ENCODE peak calls at places on chromosomes 1 and 21, in four cellular contexts. D, Y, A and L are unnamed samples.

GRCh38 chr21:46532080-46532479 is 72.8 kb downstream of the S100B start:
- DNase-seq in D (no peak), Y (no peak), A (no peak), L (no peak)

GRCh38 chr1:71270394-71270793 is 189.6 kb upstream of the ZRANB2 start:
- DNase-seq in D (no peak), Y (no peak), A (no peak), L (no peak)

GRCh38 chr1:117802546-117803257 is 126.7 kb downstream of the GDAP2 start:
- DNase-seq in D (no peak), Y (no peak), A (no peak), L (no peak)

GRCh38 chr1:152188673-152189591 is 29.9 kb upstream of the RPTN start:
- DNase-seq in D (no peak), Y (peak), A (peak), L (no peak)

GRCh38 chr1:149848811-149849210 is 50.6 kb upstream of the BOLA1 start:
- DNase-seq in D (no peak), Y (no peak), A (no peak), L (no peak)

GRCh38 chr1:66244429-66244828 is 289.5 kb upstream of the SGIP1 start:
- DNase-seq in D (no peak), Y (no peak), A (no peak), L (no peak)

GRCh38 chr1:56094168-56094567 is 485.2 kb downstream of the PLPP3 start:
- DNase-seq in D (no peak), Y (no peak), A (no peak), L (no peak)

GRCh38 chr1:17277511-17278159 is 28.7 kb downstream of the PADI3 start:
- DNase-seq in D (no peak), Y (no peak), A (no peak), L (no peak)

GRCh38 chr1:46284597-46285564 is 18.5 kb downstream of the LRRC41 start:
- DNase-seq in D (no peak), Y (no peak), A (no peak), L (no peak)

GRCh38 chr1:76827066-76827465 is 40.2 kb upstream of the ST6GALNAC5 start:
- DNase-seq in D (peak), Y (no peak), A (no peak), L (no peak)

GRCh38 chr1:51669191-51669590 is 52.3 kb downstream of the OSBPL9 start:
- DNase-seq in D (no peak), Y (no peak), A (no peak), L (no peak)

GRCh38 chr1:212545941-212546638 is 62.5 kb upstream of the ATF3 start:
- DNase-seq in D (no peak), Y (no peak), A (peak), L (no peak)

GRCh38 chr1:182054698-182055326 is 6.7 kb downstream of the ZNF648 start:
- DNase-seq in D (no peak), Y (no peak), A (no peak), L (no peak)

GRCh38 chr1:169999357-169999756 is 75.1 kb downstream of the KIFAP3 start:
- DNase-seq in D (peak), Y (no peak), A (no peak), L (no peak)

GRCh38 chr1:37667023-37667769 is 25.1 kb upstream of the CDCA8 start:
- DNase-seq in D (no peak), Y (no peak), A (no peak), L (no peak)

GRCh38 chr1:41862411-41863221 is 56.1 kb downstream of the HIVEP3 start:
- DNase-seq in D (no peak), Y (no peak), A (no peak), L (no peak)

GRCh38 chr1:41882068-41882477 is 36.6 kb downstream of the HIVEP3 start:
- DNase-seq in D (no peak), Y (no peak), A (no peak), L (no peak)

GRCh38 chr1:53371851-53372250 is 44.0 kb upstream of the LRP8 start:
- DNase-seq in D (no peak), Y (no peak), A (no peak), L (peak)

GRCh38 chr1:232457607-232458006 is 172.3 kb downstream of the SIPA1L2 start:
- DNase-seq in D (no peak), Y (no peak), A (no peak), L (no peak)

GRCh38 chr1:173149887-173150286 is 57.2 kb downstream of the TNFSF4 start:
- DNase-seq in D (no peak), Y (no peak), A (peak), L (no peak)

GRCh38 chr1:150881331-150882070 is 5.1 kb upstream of the ARNT start:
- DNase-seq in D (peak), Y (no peak), A (peak), L (no peak)

GRCh38 chr1:200959341-200959985 is 64.1 kb downstream of the KIF21B start:
- DNase-seq in D (no peak), Y (no peak), A (no peak), L (no peak)

GRCh38 chr1:28249013-28249870 is 10.1 kb upstream of the SESN2 start:
- DNase-seq in D (no peak), Y (peak), A (peak), L (no peak)

GRCh38 chr1:167795810-167796740 is 74.3 kb downstream of the MPZL1 start:
- DNase-seq in D (peak), Y (no peak), A (no peak), L (no peak)

GRCh38 chr1:66489146-66489545 is 44.8 kb upstream of the SGIP1 start:
- DNase-seq in D (no peak), Y (no peak), A (no peak), L (no peak)

GRCh38 chr1:108569097-108569728 is 9.3 kb downstream of the EEIG2 start:
- DNase-seq in D (no peak), Y (no peak), A (no peak), L (no peak)

GRCh38 chr1:39499668-39500067 is 8.2 kb downstream of the BMP8A start:
- DNase-seq in D (no peak), Y (no peak), A (no peak), L (no peak)

GRCh38 chr1:170910273-170910672 is 25.1 kb upstream of the MROH9 start:
- DNase-seq in D (no peak), Y (no peak), A (no peak), L (no peak)

GRCh38 chr21:45983981-45984551 is 2.5 kb downstream of the COL6A1 start:
- DNase-seq in D (no peak), Y (peak), A (no peak), L (peak)

GRCh38 chr1:42335809-42336518 is 929 bp upstream of the FOXJ3 start:
- DNase-seq in D (no peak), Y (no peak), A (no peak), L (no peak)

GRCh38 chr1:25809929-25810328 is 9.8 kb upstream of the MTFR1L start:
- DNase-seq in D (no peak), Y (no peak), A (peak), L (no peak)

GRCh38 chr1:213327318-213327667 is 276.3 kb downstream of the RPS6KC1 start:
- DNase-seq in D (peak), Y (peak), A (peak), L (no peak)

GRCh38 chr1:78047131-78047530 is 1.4 kb downstream of the GIPC2 start:
- DNase-seq in D (no peak), Y (no peak), A (no peak), L (no peak)

GRCh38 chr1:236168716-236169429 is 26.5 kb downstream of the GPR137B start:
- DNase-seq in D (no peak), Y (peak), A (no peak), L (no peak)

GRCh38 chr1:60345621-60346020 is 272.1 kb upstream of the C1orf87 start:
- DNase-seq in D (no peak), Y (no peak), A (no peak), L (no peak)

GRCh38 chr1:81808760-81809159 is 8.0 kb downstream of the ADGRL2 start:
- DNase-seq in D (no peak), Y (no peak), A (no peak), L (no peak)
- TF ChIP-seq CTCF in D (no peak), Y (peak), A (no peak), L (peak)

DNA sequence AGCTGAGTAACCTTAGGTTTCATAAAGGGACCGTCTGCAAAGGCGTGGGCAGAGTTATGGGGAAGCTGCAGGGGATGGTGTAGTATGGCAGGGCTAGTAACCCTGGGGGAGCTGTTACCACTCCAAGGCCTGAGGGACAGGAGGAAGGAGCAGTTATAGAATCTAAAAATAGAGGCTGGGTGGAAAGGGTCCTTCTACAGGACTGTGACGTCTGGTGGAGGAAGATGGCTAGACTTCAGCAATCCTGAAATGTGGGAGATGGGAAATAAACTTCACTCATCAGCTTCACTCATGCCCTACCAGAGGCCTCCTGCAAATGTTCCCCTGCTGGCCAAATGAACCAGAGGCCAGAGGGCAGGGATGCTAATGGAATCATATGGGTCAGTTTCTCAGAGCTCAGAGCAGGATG is 46.1 kb downstream of the DAB1 start:
- DNase-seq in D (no peak), Y (no peak), A (no peak), L (no peak)
- TF ChIP-seq CTCF in D (no peak), Y (no peak), A (no peak), L (no peak)

GRCh38 chr1:222769181-222769580 is 32.2 kb downstream of the FAM177B start:
- DNase-seq in D (no peak), Y (no peak), A (peak), L (no peak)
- TF ChIP-seq CTCF in D (peak), Y (no peak), A (no peak), L (no peak)

GRCh38 chr1:29658688-29659087 is 422.4 kb downstream of the PTPRU start:
- DNase-seq in D (no peak), Y (no peak), A (no peak), L (no peak)

GRCh38 chr1:29655145-29655544 is 418.8 kb downstream of the PTPRU start:
- DNase-seq in D (no peak), Y (no peak), A (no peak), L (no peak)

GRCh38 chr1:29653886-29654450 is 417.6 kb downstream of the PTPRU start:
- DNase-seq in D (no peak), Y (no peak), A (no peak), L (peak)

GRCh38 chr1:29657816-29658215 is 421.5 kb downstream of the PTPRU start:
- DNase-seq in D (no peak), Y (no peak), A (no peak), L (peak)

DNA sequence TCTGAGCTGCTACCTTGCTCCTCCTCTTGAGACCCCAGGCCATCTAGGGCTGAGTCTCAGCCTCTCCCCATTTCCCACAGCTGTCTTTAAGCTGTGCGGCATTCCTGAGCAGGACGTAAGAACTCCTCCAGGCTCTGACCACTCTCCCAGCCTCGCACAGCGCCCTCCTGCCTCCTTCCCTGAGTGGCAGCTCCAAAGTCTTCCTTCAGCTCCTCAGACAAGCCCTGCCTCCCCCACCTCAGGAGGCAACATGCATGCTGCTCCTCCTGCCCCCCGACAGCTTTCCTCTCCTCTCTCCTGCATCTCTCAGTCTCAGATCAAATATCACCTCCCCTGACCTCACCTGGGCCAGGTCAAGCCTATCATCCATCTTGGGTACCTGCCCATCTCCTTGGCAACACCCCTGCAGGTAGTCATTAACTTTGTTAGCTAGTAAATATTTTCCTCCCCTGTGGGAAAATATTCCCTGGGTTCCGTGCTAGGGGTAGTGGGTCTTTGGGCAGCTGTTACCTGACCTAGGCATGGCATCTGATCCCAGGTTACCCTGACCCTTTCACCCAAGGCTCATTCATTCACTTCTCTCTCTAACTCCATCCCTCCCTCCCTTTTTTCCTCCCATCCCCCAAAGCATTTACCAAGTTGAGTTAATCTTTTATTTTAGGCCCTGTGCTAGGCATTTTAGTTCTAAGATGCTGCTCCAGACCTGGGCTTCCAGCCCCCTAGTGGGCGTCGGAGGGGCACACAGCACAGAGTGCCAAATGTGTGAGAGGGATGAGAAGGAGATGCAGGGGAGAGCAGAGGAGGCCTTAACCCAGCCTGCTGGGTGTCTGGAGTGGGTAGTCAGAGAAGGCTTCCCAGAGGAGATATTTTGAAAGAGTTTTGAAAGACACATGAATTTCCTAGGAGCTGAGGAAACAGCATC is 419.9 kb downstream of the PTPRU start:
- DNase-seq in D (no peak), Y (no peak), A (no peak), L (peak)
- TF ChIP-seq CTCF in D (peak), Y (no peak), A (no peak), L (peak)

GRCh38 chr1:193519922-193520321 is 333.5 kb upstream of the B3GALT2 start:
- DNase-seq in D (no peak), Y (no peak), A (no peak), L (no peak)
- TF ChIP-seq CTCF in D (no peak), Y (no peak), A (no peak), L (no peak)

GRCh38 chr21:38342734-38343133 is 85.9 kb downstream of the KCNJ15 start:
- DNase-seq in D (no peak), Y (no peak), A (no peak), L (no peak)

GRCh38 chr21:38337793-38338192 is 81.0 kb downstream of the KCNJ15 start:
- DNase-seq in D (no peak), Y (no peak), A (no peak), L (no peak)

GRCh38 chr21:38343691-38344090 is 86.9 kb downstream of the KCNJ15 start:
- DNase-seq in D (no peak), Y (peak), A (no peak), L (no peak)

GRCh38 chr21:38340131-38340530 is 83.3 kb downstream of the KCNJ15 start:
- DNase-seq in D (no peak), Y (no peak), A (no peak), L (no peak)

DNA sequence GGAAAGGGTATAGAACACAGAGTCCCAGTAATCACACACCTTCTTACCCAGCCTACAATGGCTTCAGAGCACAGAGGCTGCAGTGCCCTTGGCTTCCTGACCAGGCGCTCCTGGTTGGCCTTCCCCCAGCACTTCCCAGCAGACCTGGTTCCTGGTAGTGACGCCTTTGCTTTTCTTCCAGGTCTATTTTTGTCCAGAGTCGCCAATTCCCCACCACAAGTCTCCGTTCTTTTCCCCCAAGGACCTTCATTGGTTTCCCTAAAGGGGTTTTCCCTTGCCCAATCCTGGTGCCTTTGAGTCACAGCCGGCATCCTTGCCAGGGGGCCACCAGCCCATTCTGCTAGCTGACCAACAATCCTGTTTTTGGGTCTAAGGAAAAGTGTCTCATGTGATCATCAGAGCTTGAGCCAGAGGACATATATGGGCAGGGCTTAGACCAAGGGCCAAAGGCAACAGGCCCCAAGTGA is 84.8 kb downstream of the KCNJ15 start:
- DNase-seq in D (no peak), Y (no peak), A (no peak), L (no peak)
- TF ChIP-seq CTCF in D (no peak), Y (no peak), A (no peak), L (no peak)

GRCh38 chr1:58352476-58353092 is 193.9 kb downstream of the OMA1 start:
- DNase-seq in D (no peak), Y (no peak), A (no peak), L (no peak)
- TF ChIP-seq CTCF in D (no peak), Y (no peak), A (no peak), L (no peak)

DNA sequence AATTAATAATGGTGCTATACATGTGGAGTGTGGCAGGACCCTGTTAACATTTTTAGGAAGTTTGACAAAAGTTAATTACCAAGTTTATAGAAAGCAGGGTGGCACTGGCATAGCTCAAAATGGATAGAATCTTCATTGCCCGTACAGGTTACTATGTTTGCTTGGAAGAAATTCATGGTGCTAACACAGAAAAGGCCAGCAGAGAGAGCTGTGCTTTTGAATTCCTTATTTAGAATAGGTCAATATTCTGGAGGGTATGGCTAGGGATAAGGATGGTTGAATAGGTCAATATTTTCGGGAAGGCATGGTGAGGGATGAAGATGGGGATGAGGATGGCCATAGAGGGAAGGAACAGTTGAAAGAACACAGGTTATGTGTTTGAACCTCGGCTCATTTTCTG is 345.1 kb downstream of the LMO4 start:
- DNase-seq in D (no peak), Y (no peak), A (no peak), L (no peak)
- TF ChIP-seq CTCF in D (no peak), Y (no peak), A (no peak), L (no peak)

DNA sequence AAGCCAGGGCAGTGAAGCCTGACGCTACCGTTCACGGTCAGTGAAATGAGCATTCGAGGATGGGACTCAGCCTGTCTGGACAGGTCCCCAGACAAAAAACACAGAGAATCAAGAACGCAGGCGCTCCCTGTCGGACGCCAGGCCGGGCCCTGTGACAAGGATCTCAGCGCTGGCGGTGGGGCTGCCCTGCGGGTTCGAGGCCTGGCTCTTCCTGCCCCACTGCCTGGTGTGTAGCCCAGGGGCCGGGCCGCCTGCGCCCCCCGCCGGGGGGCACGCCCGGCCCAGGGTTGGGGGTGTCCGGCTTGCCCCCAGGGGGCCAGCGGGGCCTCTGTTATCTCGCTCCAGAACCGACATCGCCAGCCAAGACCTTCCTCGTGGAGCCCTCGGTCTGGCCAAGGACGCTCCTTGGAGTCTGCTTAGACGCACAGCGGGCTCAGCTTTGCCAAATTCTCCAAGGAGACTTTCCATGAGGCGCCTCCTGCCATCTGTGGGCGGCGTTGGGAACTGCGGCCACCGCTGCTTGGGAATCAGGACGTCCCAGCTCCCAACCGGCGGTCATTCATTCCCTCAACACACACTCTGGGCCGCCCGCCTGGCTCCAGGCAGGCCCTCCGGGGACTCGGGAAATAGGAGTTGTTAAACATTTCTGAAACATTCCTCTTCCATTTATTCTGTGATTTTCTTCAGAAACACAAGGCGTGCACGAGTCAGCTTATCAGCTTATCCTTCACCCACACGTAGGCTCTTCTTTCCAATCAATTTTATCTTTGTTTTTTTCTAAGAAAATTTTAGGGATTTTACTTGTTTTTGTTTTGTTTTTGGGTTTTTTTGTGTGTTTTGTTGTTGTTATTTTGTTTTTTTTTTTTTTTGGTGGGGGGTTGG is 11.3 kb upstream of the RIPK4 start:
- DNase-seq in D (peak), Y (peak), A (no peak), L (peak)
- TF ChIP-seq CTCF in D (peak), Y (peak), A (no peak), L (peak)